ENCODE peak calls at places on chromosomes 16 and 17, in seven cellular contexts. K is PC-3, Q is neural progenitor cell, Z is GM23338, H is HCT116, C is GM23248, O is SK-N-SH. L is an unnamed sample.

GRCh38 chr16:23225109-23225508 is 42.6 kb downstream of the SCNN1G start:
- DNase-seq in H (no peak), Z (no peak), O (no peak), K (no peak), C (no peak), Q (no peak), L (no peak)

GRCh38 chr16:13421726-13422125 is 498.2 kb upstream of the ERCC4 start:
- DNase-seq in Q (no peak), Z (peak), C (no peak), O (no peak), H (no peak), K (no peak), L (peak)

GRCh38 chr17:48262982-48263586 is 155.5 kb downstream of the SNX11 start:
- DNase-seq in Z (no peak), Q (no peak), K (peak), O (no peak), H (no peak), C (peak), L (peak)

GRCh38 chr16:21083729-21084268 is 66.8 kb downstream of the DNAH3 start:
- DNase-seq in C (peak), Z (peak), H (peak), Q (peak), K (peak), O (peak), L (peak)

GRCh38 chr16:49019081-49019633 is 262.5 kb downstream of the CBLN1 start:
- DNase-seq in Q (peak), Z (peak), K (no peak), O (no peak), H (no peak), C (no peak), L (no peak)

GRCh38 chr17:39603304-39604016 is 4.3 kb downstream of the NEUROD2 start:
- DNase-seq in K (no peak), H (no peak), Q (no peak), O (no peak), C (no peak), Z (no peak), L (no peak)

GRCh38 chr17:34252138-34252889 is 2.8 kb upstream of the CCL2 start:
- DNase-seq in H (no peak), K (no peak), C (peak), O (peak), Z (peak), Q (no peak), L (peak)

GRCh38 chr17:39208136-39208535 is 8.1 kb downstream of the RPL19 start:
- DNase-seq in K (no peak), C (peak), O (no peak), Q (no peak), Z (no peak), H (no peak), L (peak)

GRCh38 chr16:11016993-11017392 is 72.6 kb downstream of the CLEC16A start:
- DNase-seq in H (peak), Z (no peak), O (no peak), C (peak), Q (no peak), K (peak), L (no peak)

GRCh38 chr17:40382251-40382650 is 17.7 kb upstream of the GJD3 start:
- DNase-seq in K (no peak), O (no peak), Q (no peak), Z (no peak), C (no peak), H (no peak), L (no peak)

GRCh38 chr16:87317766-87318121 is 552 bp upstream of the C16orf95 start:
- DNase-seq in Q (no peak), O (peak), C (peak), K (peak), Z (peak), H (no peak), L (peak)

GRCh38 chr16:57707331-57707730 is 12.7 kb downstream of the DRC7 start:
- DNase-seq in O (no peak), Z (no peak), K (no peak), Q (no peak), H (no peak), C (no peak), L (no peak)

GRCh38 chr16:66248096-66248495 is 118.4 kb upstream of the CDH5 start:
- DNase-seq in Q (no peak), O (no peak), C (peak), H (no peak), Z (no peak), K (peak), L (no peak)

GRCh38 chr17:9051561-9051960 is 30.3 kb downstream of the NTN1 start:
- DNase-seq in H (no peak), K (no peak), O (no peak), Z (no peak), Q (no peak), C (no peak), L (no peak)

GRCh38 chr16:84893849-84894599 is 74.2 kb downstream of the CRISPLD2 start:
- DNase-seq in H (no peak), K (no peak), C (no peak), Z (no peak), O (no peak), Q (no peak), L (peak)

GRCh38 chr17:4623249-4623648 is 18.2 kb downstream of the ALOX15 start:
- DNase-seq in K (no peak), O (no peak), H (no peak), C (peak), Q (no peak), Z (no peak), L (no peak)

GRCh38 chr17:30332057-30332542 is 1.8 kb downstream of the TMIGD1 start:
- DNase-seq in K (peak), Q (no peak), H (no peak), C (peak), O (no peak), Z (no peak), L (peak)

GRCh38 chr16:66984902-66985311 is 3.5 kb upstream of the CES4A start:
- DNase-seq in O (no peak), Q (no peak), K (no peak), H (no peak), Z (no peak), C (no peak), L (no peak)

GRCh38 chr16:71358464-71359031 is at the start of gene CALB2:
- DNase-seq in K (peak), O (peak), H (no peak), Q (peak), Z (peak), C (peak), L (peak)

GRCh38 chr16:30867747-30868146 is 26.1 kb downstream of the BCL7C start:
- DNase-seq in O (peak), Q (no peak), C (peak), K (peak), H (no peak), Z (peak), L (no peak)

GRCh38 chr16:81696136-81696958 is 82.7 kb upstream of the PLCG2 start:
- DNase-seq in O (no peak), H (no peak), C (no peak), Q (no peak), K (no peak), Z (no peak), L (no peak)

GRCh38 chr17:37826497-37827115 is 81.7 kb upstream of the HNF1B start:
- DNase-seq in Q (no peak), H (no peak), O (no peak), C (no peak), Z (no peak), K (no peak), L (peak)

DNA sequence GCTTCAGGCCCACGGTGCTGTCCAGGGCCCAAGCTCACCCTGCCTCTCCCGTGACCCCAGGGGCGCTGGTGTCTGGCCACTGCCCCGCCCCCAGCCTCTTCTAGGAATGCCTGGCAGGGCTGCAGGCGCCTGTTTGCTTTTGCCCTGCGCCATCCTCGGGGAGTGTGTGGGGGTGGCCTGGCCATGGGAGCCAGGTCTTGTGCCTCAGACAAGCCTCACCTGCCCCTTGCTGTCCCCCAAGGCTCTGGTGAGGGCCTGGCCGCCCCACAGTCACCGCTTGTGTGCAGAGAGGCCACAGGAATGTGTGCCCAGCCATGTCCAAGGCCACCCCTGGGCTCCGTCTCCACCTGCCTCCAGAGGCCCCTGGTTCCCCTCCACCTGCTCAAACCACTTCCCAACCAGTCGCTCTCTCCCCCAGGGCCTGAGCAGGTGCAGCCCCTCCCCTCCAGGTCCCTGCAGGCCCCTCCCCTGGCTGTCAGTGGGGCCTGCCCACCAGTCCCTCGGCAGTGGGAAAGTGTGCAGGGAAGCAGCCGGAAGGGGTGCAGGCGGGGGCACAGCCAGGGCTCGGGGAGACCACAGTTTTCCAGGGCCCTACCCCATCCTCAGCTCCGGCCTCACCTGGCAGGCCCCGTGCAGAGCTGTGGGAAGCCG is 841 bp upstream of the IGFALS start:
- DNase-seq in Q (no peak), O (no peak), H (no peak), C (no peak), K (no peak), Z (no peak), L (no peak)
- TF ChIP-seq EZH2phosphoT487 in Q (no peak), O (no peak), H (no peak), C (no peak), K (no peak), Z (no peak), L (no peak)

GRCh38 chr16:75733305-75734141 is 7.2 kb upstream of the CPHXL start:
- DNase-seq in K (peak), H (no peak), Q (peak), Z (no peak), C (peak), O (no peak), L (no peak)
- TF ChIP-seq EZH2phosphoT487 in K (no peak), H (no peak), Q (no peak), Z (no peak), C (no peak), O (no peak), L (no peak)

DNA sequence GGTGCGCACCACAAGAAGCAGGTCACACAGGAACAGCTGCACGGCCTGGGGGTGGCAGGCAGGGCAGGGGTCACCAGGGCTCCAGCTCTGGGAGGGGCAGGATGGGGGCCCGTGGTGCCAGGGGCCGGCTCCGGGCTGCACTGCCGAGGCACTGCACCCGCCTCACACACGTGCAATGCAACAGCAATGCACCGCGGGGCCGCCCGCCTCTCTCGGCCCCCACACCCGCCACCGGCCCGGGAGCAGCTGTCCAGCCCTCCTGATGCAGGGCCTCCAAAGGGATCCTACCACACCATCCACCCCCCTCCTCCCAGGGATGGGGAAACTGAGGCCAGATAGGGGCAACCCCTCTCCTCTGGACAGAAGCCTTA is 23.1 kb downstream of the SREBF1 start:
- DNase-seq in Z (no peak), H (no peak), Q (no peak), O (no peak), C (no peak), K (no peak), L (no peak)
- TF ChIP-seq EZH2phosphoT487 in Z (no peak), H (no peak), Q (no peak), O (no peak), C (no peak), K (no peak), L (no peak)

GRCh38 chr17:18966831-18967624 is 15.1 kb downstream of the SLC5A10 start:
- DNase-seq in Q (peak), C (peak), O (no peak), K (no peak), Z (peak), H (no peak), L (no peak)
- TF ChIP-seq EZH2phosphoT487 in Q (no peak), C (no peak), O (no peak), K (no peak), Z (no peak), H (no peak), L (no peak)

GRCh38 chr17:18315498-18316360 is 636 bp downstream of the SMCR8 start:
- DNase-seq in O (no peak), Q (no peak), H (no peak), Z (no peak), K (no peak), C (no peak), L (peak)
- TF ChIP-seq EZH2phosphoT487 in O (no peak), Q (no peak), H (no peak), Z (no peak), K (no peak), C (no peak), L (no peak)

DNA sequence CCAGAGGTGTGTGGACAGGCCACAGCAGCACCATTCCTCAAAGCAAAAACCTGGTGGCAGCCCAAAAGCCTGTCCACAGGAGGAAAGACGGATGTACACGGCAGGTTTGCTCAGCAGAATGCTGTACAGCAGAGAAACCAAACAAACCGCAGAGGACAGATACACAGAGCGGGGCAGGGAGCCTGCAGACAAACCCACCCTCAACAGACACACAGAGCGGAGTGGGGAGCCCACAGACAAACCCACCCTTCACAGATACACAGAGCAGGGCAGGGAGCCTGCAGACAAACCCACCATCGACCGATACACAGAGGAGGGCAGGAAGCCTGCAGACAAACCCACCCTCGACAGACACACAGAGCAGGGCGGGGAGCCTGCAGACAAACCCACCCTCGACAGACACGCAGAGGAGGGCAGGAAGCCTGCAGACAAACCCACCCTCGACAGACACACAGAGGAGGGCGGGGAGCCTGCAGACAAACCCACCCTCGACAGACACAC is 53.0 kb upstream of the METRNL start:
- DNase-seq in K (no peak), C (no peak), Z (no peak), Q (no peak), H (no peak), O (no peak), L (no peak)
- TF ChIP-seq EZH2phosphoT487 in K (no peak), C (no peak), Z (no peak), Q (no peak), H (no peak), O (no peak), L (no peak)

GRCh38 chr17:41864498-41864836 is 756 bp downstream of the KLHL11 start:
- DNase-seq in O (no peak), Q (peak), Z (no peak), H (no peak), K (no peak), C (no peak), L (no peak)
- TF ChIP-seq EZH2phosphoT487 in O (no peak), Q (no peak), Z (no peak), H (no peak), K (no peak), C (no peak), L (no peak)

GRCh38 chr17:74157366-74157765 is 46.1 kb upstream of the RPL38 start:
- DNase-seq in Z (no peak), O (no peak), C (no peak), H (no peak), Q (no peak), K (no peak), L (no peak)

GRCh38 chr17:74159226-74159840 is 44.1 kb upstream of the RPL38 start:
- DNase-seq in O (no peak), Q (no peak), K (no peak), H (no peak), C (no peak), Z (no peak), L (no peak)

GRCh38 chr17:74158761-74159160 is 44.7 kb upstream of the RPL38 start:
- DNase-seq in O (no peak), H (no peak), K (no peak), Z (no peak), Q (no peak), C (no peak), L (no peak)

GRCh38 chr17:74153821-74154430 is 49.6 kb upstream of the RPL38 start:
- DNase-seq in K (no peak), C (no peak), H (no peak), Q (no peak), Z (no peak), O (no peak), L (no peak)

GRCh38 chr17:74156878-74157277 is 46.6 kb upstream of the RPL38 start:
- DNase-seq in H (no peak), Q (no peak), K (no peak), Z (no peak), O (no peak), C (no peak), L (no peak)
- TF ChIP-seq EZH2phosphoT487 in H (no peak), Q (no peak), K (no peak), Z (no peak), O (no peak), C (no peak), L (no peak)